ENCODE peak calls at places on chromosomes 12 and 14, in nine cellular contexts. F is activated effector memory CD4-positive, alpha-beta T cell treated with anti-CD3 and anti-CD28 coated beads, Interleukin-2, amount 50 U/mL, for 16 hours; E is keratinocyte; B is WERI-Rb-1; S is mammary epithelial cell; A is NAMALWA; V is CD8-positive, alpha-beta T cell; O is NCI-H1092; H is MM.1S. P is an unnamed sample.

GRCh38 chr14:38536376-38537038 is 280.6 kb upstream of the CLEC14A start:
- DNase-seq in F (no peak), E (no peak), B (peak), S (no peak), A (no peak), V (no peak), O (no peak), H (no peak), P (no peak)

GRCh38 chr12:39743655-39744054 is 124.1 kb upstream of the ABCD2 start:
- DNase-seq in F (no peak), E (no peak), B (no peak), S (no peak), A (no peak), V (no peak), O (no peak), H (no peak), P (no peak)

GRCh38 chr14:94775082-94775874 is 5.4 kb upstream of the GSC start:
- DNase-seq in F (no peak), E (no peak), B (no peak), S (no peak), A (no peak), V (no peak), O (no peak), H (no peak), P (no peak)

GRCh38 chr12:107092669-107093546 is 441 bp downstream of the CRY1 start:
- DNase-seq in F (peak), E (no peak), B (peak), S (no peak), A (no peak), V (peak), O (no peak), H (peak), P (peak)

GRCh38 chr14:78637489-78637888 is 467.3 kb downstream of the NRXN3 start:
- DNase-seq in F (no peak), E (no peak), B (no peak), S (no peak), A (no peak), V (no peak), O (no peak), H (no peak), P (no peak)

GRCh38 chr12:47021298-47021697 is 58.1 kb upstream of the PCED1B start:
- DNase-seq in F (no peak), E (no peak), B (peak), S (peak), A (peak), V (no peak), O (peak), H (peak), P (peak)

GRCh38 chr14:34797747-34798583 is 77.2 kb downstream of the BAZ1A start:
- DNase-seq in F (no peak), E (no peak), B (peak), S (no peak), A (no peak), V (no peak), O (no peak), H (no peak), P (peak)

GRCh38 chr14:62778847-62779246 is 266.4 kb downstream of the KCNH5 start:
- DNase-seq in F (no peak), E (no peak), B (no peak), S (peak), A (no peak), V (no peak), O (no peak), H (no peak), P (no peak)

GRCh38 chr14:100374270-100374669 is 51.1 kb downstream of the SLC25A47 start:
- DNase-seq in F (no peak), E (no peak), B (no peak), S (no peak), A (peak), V (no peak), O (no peak), H (no peak), P (no peak)

GRCh38 chr14:74476607-74477006 is 16.5 kb downstream of the NPC2 start:
- DNase-seq in F (no peak), E (no peak), B (no peak), S (no peak), A (no peak), V (no peak), O (no peak), H (no peak), P (no peak)

GRCh38 chr12:32179011-32179395 is 72.4 kb downstream of the BICD1 start:
- DNase-seq in F (no peak), E (no peak), B (no peak), S (no peak), A (no peak), V (no peak), O (no peak), H (no peak), P (no peak)

GRCh38 chr14:105473677-105474477 is 744 bp upstream of the CRIP2 start:
- DNase-seq in F (peak), E (no peak), B (peak), S (peak), A (no peak), V (peak), O (peak), H (no peak), P (peak)

GRCh38 chr12:23757541-23757962 is 191.9 kb downstream of the SOX5 start:
- DNase-seq in F (no peak), E (no peak), B (no peak), S (no peak), A (no peak), V (no peak), O (no peak), H (no peak), P (peak)

GRCh38 chr14:105333613-105334364 is 19.2 kb downstream of the PACS2 start:
- DNase-seq in F (no peak), E (no peak), B (no peak), S (no peak), A (no peak), V (no peak), O (no peak), H (no peak), P (peak)

GRCh38 chr12:107610030-107610859 is 75.4 kb upstream of the PWP1 start:
- DNase-seq in F (no peak), E (no peak), B (peak), S (no peak), A (peak), V (no peak), O (no peak), H (peak), P (peak)

GRCh38 chr12:93526786-93527428 is 45.6 kb upstream of the SOCS2 start:
- DNase-seq in F (no peak), E (no peak), B (no peak), S (peak), A (no peak), V (no peak), O (no peak), H (no peak), P (no peak)

GRCh38 chr12:1878695-1879094 is 39.8 kb downstream of the CACNA2D4 start:
- DNase-seq in F (no peak), E (no peak), B (no peak), S (no peak), A (no peak), V (no peak), O (no peak), H (no peak), P (no peak)

GRCh38 chr14:95891742-95892141 is 15.1 kb downstream of the TUNAR start:
- DNase-seq in F (no peak), E (no peak), B (no peak), S (peak), A (no peak), V (no peak), O (no peak), H (no peak), P (no peak)

GRCh38 chr12:57809425-57809824 is 9.1 kb downstream of the AVIL start:
- DNase-seq in F (no peak), E (no peak), B (no peak), S (no peak), A (no peak), V (no peak), O (no peak), H (no peak), P (no peak)

GRCh38 chr12:11927311-11927935 is 143.3 kb upstream of the BCL2L14 start:
- DNase-seq in F (no peak), E (no peak), B (no peak), S (no peak), A (no peak), V (no peak), O (no peak), H (no peak), P (no peak)

GRCh38 chr12:86233126-86233525 is 23.1 kb downstream of the MGAT4C start:
- DNase-seq in F (no peak), E (no peak), B (no peak), S (no peak), A (no peak), V (no peak), O (no peak), H (no peak), P (peak)

GRCh38 chr12:70648191-70648590 is 11.0 kb upstream of the PTPRB start:
- DNase-seq in F (no peak), E (no peak), B (no peak), S (no peak), A (no peak), V (no peak), O (no peak), H (no peak), P (no peak)

GRCh38 chr12:52836042-52836466 is 1.9 kb upstream of the KRT79 start:
- DNase-seq in F (peak), E (no peak), B (no peak), S (peak), A (no peak), V (peak), O (no peak), H (no peak), P (no peak)

GRCh38 chr12:122099280-122099749 is 20.8 kb downstream of the MLXIP start:
- DNase-seq in F (no peak), E (no peak), B (no peak), S (no peak), A (no peak), V (no peak), O (no peak), H (no peak), P (no peak)

GRCh38 chr14:76500011-76500410 is 124.1 kb downstream of the ESRRB start:
- DNase-seq in F (no peak), E (no peak), B (no peak), S (no peak), A (no peak), V (no peak), O (no peak), H (no peak), P (no peak)

GRCh38 chr14:77022219-77022852 is 6.2 kb downstream of the IRF2BPL start:
- DNase-seq in F (no peak), E (no peak), B (no peak), S (no peak), A (no peak), V (no peak), O (no peak), H (peak), P (peak)

GRCh38 chr12:95541436-95541835 is 9.8 kb downstream of the USP44 start:
- DNase-seq in F (no peak), E (no peak), B (no peak), S (no peak), A (no peak), V (no peak), O (no peak), H (no peak), P (no peak)

GRCh38 chr12:56722832-56723231 is 2.3 kb downstream of the NACA start:
- DNase-seq in F (no peak), E (no peak), B (no peak), S (no peak), A (no peak), V (no peak), O (no peak), H (no peak), P (no peak)

GRCh38 chr12:1920971-1921370 is 2.5 kb upstream of the CACNA2D4 start:
- DNase-seq in F (peak), E (no peak), B (no peak), S (no peak), A (no peak), V (peak), O (no peak), H (no peak), P (no peak)

GRCh38 chr14:77225254-77225653 is 43.7 kb downstream of the TMEM63C start:
- DNase-seq in F (no peak), E (no peak), B (no peak), S (no peak), A (no peak), V (no peak), O (no peak), H (no peak), P (no peak)

GRCh38 chr14:96584907-96585671 is 82.9 kb downstream of the PAPOLA start:
- DNase-seq in F (no peak), E (no peak), B (no peak), S (no peak), A (no peak), V (peak), O (no peak), H (no peak), P (no peak)

GRCh38 chr12:42780671-42781070 is 191.1 kb upstream of the PRICKLE1 start:
- DNase-seq in F (no peak), E (no peak), B (no peak), S (no peak), A (no peak), V (no peak), O (no peak), H (no peak), P (no peak)

GRCh38 chr12:62210422-62210821 is 49.8 kb upstream of the USP15 start:
- DNase-seq in F (peak), E (no peak), B (peak), S (no peak), A (peak), V (peak), O (no peak), H (peak), P (peak)

GRCh38 chr14:31934767-31935266 is 142.3 kb upstream of the ARHGAP5 start:
- DNase-seq in F (no peak), E (no peak), B (peak), S (peak), A (no peak), V (no peak), O (peak), H (peak), P (peak)

GRCh38 chr14:80464531-80465149 is 253.3 kb upstream of the DIO2 start:
- DNase-seq in F (no peak), E (no peak), B (peak), S (no peak), A (no peak), V (no peak), O (no peak), H (no peak), P (no peak)

GRCh38 chr12:100842156-100842555 is 47.6 kb downstream of the ANO4 start:
- DNase-seq in F (no peak), E (no peak), B (no peak), S (no peak), A (no peak), V (no peak), O (no peak), H (no peak), P (no peak)

P was measured in NCI-H2081.